ENCODE peak calls at places on chromosome 18, in five cellular contexts. One of them, this sample, is unnamed. For H3K4me1, the result is how much of the 10 kb centered on the place peaks cover.

GRCh38 chr18:13558132-13558531 is 168.2 kb downstream of the FAM210A start:
- DNase-seq in DND-41: peak
- DNase-seq in iPS DF 6.9: peak
- DNase-seq in heart right ventricle: peak
- DNase-seq in lung: no peak
- DNase-seq in this sample: no peak

GRCh38 chr18:53944721-53945120 is 279.7 kb downstream of the MBD2 start:
- DNase-seq in heart right ventricle: no peak
- DNase-seq in DND-41: peak
- DNase-seq in iPS DF 6.9: peak
- DNase-seq in lung: no peak
- DNase-seq in this sample: no peak

GRCh38 chr18:51621103-51621969 is 423.9 kb upstream of the MEX3C start:
- DNase-seq in lung: peak
- DNase-seq in DND-41: peak
- DNase-seq in heart right ventricle: peak
- DNase-seq in iPS DF 6.9: peak
- DNase-seq in this sample: peak

GRCh38 chr18:10015941-10016819 is 102.4 kb downstream of the VAPA start:
- DNase-seq in iPS DF 6.9: no peak
- DNase-seq in DND-41: peak
- DNase-seq in lung: no peak
- DNase-seq in heart right ventricle: no peak
- DNase-seq in this sample: no peak

GRCh38 chr18:33578371-33579146 is 540 bp downstream of the ASXL3 start:
- DNase-seq in DND-41: no peak
- DNase-seq in heart right ventricle: peak
- DNase-seq in iPS DF 6.9: no peak
- DNase-seq in lung: no peak
- DNase-seq in this sample: peak

GRCh38 chr18:77129150-77129551 is 3.4 kb downstream of the MBP start:
- DNase-seq in iPS DF 6.9: no peak
- DNase-seq in DND-41: no peak
- DNase-seq in heart right ventricle: no peak
- DNase-seq in lung: no peak
- DNase-seq in this sample: no peak

GRCh38 chr18:25621682-25622081 is 269.7 kb upstream of the ZNF521 start:
- DNase-seq in lung: no peak
- DNase-seq in heart right ventricle: no peak
- DNase-seq in DND-41: no peak
- DNase-seq in iPS DF 6.9: no peak
- DNase-seq in this sample: no peak

GRCh38 chr18:22713511-22713910 is 219.6 kb upstream of the RBBP8 start:
- DNase-seq in heart right ventricle: no peak
- DNase-seq in lung: no peak
- DNase-seq in DND-41: no peak
- DNase-seq in iPS DF 6.9: no peak
- DNase-seq in this sample: no peak

GRCh38 chr18:32424696-32425095 is 46.0 kb downstream of the GAREM1 start:
- DNase-seq in iPS DF 6.9: no peak
- DNase-seq in DND-41: no peak
- DNase-seq in heart right ventricle: no peak
- DNase-seq in lung: no peak
- DNase-seq in this sample: no peak

GRCh38 chr18:48312066-48312465 is 97.1 kb downstream of the ZBTB7C start:
- DNase-seq in lung: no peak
- DNase-seq in iPS DF 6.9: no peak
- DNase-seq in DND-41: no peak
- DNase-seq in heart right ventricle: no peak
- DNase-seq in this sample: no peak

GRCh38 chr18:75551071-75551470 is 123.6 kb upstream of the SMIM21 start:
- DNase-seq in DND-41: no peak
- DNase-seq in lung: peak
- DNase-seq in iPS DF 6.9: no peak
- DNase-seq in heart right ventricle: no peak
- DNase-seq in this sample: no peak

GRCh38 chr18:34990571-34990970 is 50.6 kb upstream of the MAPRE2 start:
- DNase-seq in iPS DF 6.9: no peak
- DNase-seq in heart right ventricle: no peak
- DNase-seq in lung: no peak
- DNase-seq in DND-41: no peak
- DNase-seq in this sample: no peak

GRCh38 chr18:76446746-76447267 is 48.2 kb downstream of the ZNF516 start:
- DNase-seq in heart right ventricle: no peak
- DNase-seq in lung: no peak
- DNase-seq in DND-41: no peak
- DNase-seq in iPS DF 6.9: no peak
- DNase-seq in this sample: no peak

GRCh38 chr18:56952026-56952425 is 194.9 kb upstream of the BOD1L2 start:
- DNase-seq in DND-41: no peak
- DNase-seq in lung: no peak
- DNase-seq in heart right ventricle: no peak
- DNase-seq in iPS DF 6.9: no peak
- DNase-seq in this sample: no peak

GRCh38 chr18:49865401-49865800 is 52.1 kb upstream of the ACAA2 start:
- DNase-seq in iPS DF 6.9: no peak
- DNase-seq in lung: no peak
- DNase-seq in heart right ventricle: peak
- DNase-seq in DND-41: no peak
- DNase-seq in this sample: peak

GRCh38 chr18:7575465-7576026 is 8.4 kb downstream of the PTPRM start:
- DNase-seq in heart right ventricle: no peak
- DNase-seq in iPS DF 6.9: no peak
- DNase-seq in lung: no peak
- DNase-seq in DND-41: no peak
- DNase-seq in this sample: no peak

GRCh38 chr18:48419268-48420022 is 10.3 kb upstream of the ZBTB7C start:
- DNase-seq in iPS DF 6.9: no peak
- DNase-seq in lung: no peak
- DNase-seq in DND-41: peak
- DNase-seq in heart right ventricle: no peak
- DNase-seq in this sample: no peak

GRCh38 chr18:22332590-22332989 is 85.1 kb downstream of the CTAGE1 start:
- DNase-seq in lung: no peak
- DNase-seq in DND-41: no peak
- DNase-seq in iPS DF 6.9: no peak
- DNase-seq in heart right ventricle: no peak
- DNase-seq in this sample: no peak

GRCh38 chr18:42821492-42821891 is 294.0 kb downstream of the RIT2 start:
- DNase-seq in iPS DF 6.9: no peak
- DNase-seq in lung: no peak
- DNase-seq in heart right ventricle: no peak
- DNase-seq in DND-41: no peak
- DNase-seq in this sample: no peak

GRCh38 chr18:73201940-73202339 is 334.2 kb upstream of the NETO1 start:
- DNase-seq in heart right ventricle: no peak
- DNase-seq in lung: no peak
- DNase-seq in DND-41: no peak
- DNase-seq in iPS DF 6.9: no peak
- DNase-seq in this sample: no peak

GRCh38 chr18:32470713-32471633 is at the start of gene GAREM1:
- DNase-seq in lung: peak
- DNase-seq in iPS DF 6.9: peak
- DNase-seq in DND-41: no peak
- DNase-seq in heart right ventricle: peak
- DNase-seq in this sample: peak

GRCh38 chr18:76495435-76496199 is 575 bp upstream of the ZNF516 start:
- DNase-seq in DND-41: no peak
- DNase-seq in lung: no peak
- DNase-seq in iPS DF 6.9: no peak
- DNase-seq in heart right ventricle: peak
- DNase-seq in this sample: peak

DNA sequence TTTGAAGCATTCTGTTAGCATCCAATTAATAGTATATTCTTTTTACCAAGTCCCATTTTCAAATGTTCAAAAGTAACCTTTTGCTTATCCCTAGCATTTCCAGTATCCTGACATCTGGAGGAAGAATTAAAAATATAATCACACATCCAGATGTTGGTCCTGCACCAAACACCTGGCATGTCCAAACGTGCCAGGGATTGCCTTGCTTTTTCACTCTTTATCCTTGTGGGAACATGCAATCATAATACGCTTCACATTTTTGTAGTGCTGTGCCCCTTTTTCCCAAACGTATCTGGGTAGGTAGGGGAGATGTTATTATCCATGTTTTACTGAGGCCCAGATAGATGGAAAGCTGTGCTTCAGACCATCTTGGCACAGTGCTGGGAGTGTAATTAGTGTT is 133.0 kb downstream of the TPGS2 start:
- DNase-seq in DND-41: no peak
- DNase-seq in lung: no peak
- DNase-seq in heart right ventricle: no peak
- DNase-seq in iPS DF 6.9: no peak
- DNase-seq in this sample: no peak
- H3K4me1 ChIP-seq in DND-41: under half
- H3K4me1 ChIP-seq in lung: under half
- H3K4me1 ChIP-seq in heart right ventricle: under half
- H3K4me1 ChIP-seq in iPS DF 6.9: under half
- H3K4me1 ChIP-seq in this sample: under half

GRCh38 chr18:12041561-12041960 is 52.1 kb upstream of the ANKRD62 start:
- DNase-seq in heart right ventricle: no peak
- DNase-seq in DND-41: no peak
- DNase-seq in lung: no peak
- DNase-seq in iPS DF 6.9: no peak
- DNase-seq in this sample: no peak

GRCh38 chr18:12035481-12035880 is 54.2 kb downstream of the IMPA2 start:
- DNase-seq in heart right ventricle: no peak
- DNase-seq in DND-41: no peak
- DNase-seq in iPS DF 6.9: no peak
- DNase-seq in lung: no peak
- DNase-seq in this sample: no peak

GRCh38 chr18:12038082-12038660 is 55.5 kb upstream of the ANKRD62 start:
- DNase-seq in iPS DF 6.9: no peak
- DNase-seq in heart right ventricle: peak
- DNase-seq in lung: no peak
- DNase-seq in DND-41: no peak
- DNase-seq in this sample: peak

GRCh38 chr18:12036201-12036751 is 55.0 kb downstream of the IMPA2 start:
- DNase-seq in heart right ventricle: no peak
- DNase-seq in DND-41: no peak
- DNase-seq in lung: no peak
- DNase-seq in iPS DF 6.9: no peak
- DNase-seq in this sample: peak

DNA sequence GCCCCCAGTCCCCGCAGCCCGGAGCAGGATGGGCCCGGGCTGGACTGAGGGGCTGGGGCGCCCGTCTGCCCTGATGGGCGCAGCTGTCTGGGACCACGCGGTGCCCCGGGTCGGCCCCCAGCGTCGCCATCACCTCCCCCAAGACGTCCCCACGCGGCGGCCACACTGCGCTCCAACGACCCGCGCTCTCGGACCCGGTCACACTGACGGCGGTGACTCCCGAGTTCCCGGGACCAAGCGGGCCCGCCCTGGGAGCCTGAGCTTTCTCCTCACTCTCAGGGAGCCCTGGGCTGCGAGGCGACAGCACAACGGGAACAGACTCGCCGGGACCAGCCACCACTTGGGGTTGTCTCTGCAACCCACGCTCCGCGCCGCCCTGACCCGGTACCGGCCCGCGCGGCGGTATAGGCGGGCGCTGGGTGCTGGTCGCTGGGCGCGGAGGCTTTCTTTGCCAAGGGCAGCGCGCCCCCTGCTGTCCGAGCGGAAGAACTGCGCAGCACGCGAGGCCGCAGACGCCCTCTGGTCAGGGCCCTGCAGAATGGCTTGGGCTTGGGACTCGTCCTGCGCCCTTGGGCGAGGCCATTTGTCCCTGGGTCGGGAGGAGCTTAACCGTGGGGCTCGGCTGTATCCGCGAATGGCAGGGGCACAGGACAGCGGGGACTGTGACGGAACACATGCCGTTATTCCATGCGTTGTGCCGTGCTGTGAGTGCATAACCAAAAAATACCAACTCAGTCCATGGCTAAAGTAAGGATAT is 54.8 kb upstream of the ANKRD62 start:
- DNase-seq in iPS DF 6.9: peak
- DNase-seq in heart right ventricle: peak
- DNase-seq in lung: peak
- DNase-seq in DND-41: peak
- DNase-seq in this sample: peak
- H3K27ac ChIP-seq in iPS DF 6.9: no peak
- H3K27ac ChIP-seq in heart right ventricle: peak
- H3K27ac ChIP-seq in lung: no peak
- H3K27ac ChIP-seq in DND-41: no peak
- H3K27ac ChIP-seq in this sample: no peak

DNA sequence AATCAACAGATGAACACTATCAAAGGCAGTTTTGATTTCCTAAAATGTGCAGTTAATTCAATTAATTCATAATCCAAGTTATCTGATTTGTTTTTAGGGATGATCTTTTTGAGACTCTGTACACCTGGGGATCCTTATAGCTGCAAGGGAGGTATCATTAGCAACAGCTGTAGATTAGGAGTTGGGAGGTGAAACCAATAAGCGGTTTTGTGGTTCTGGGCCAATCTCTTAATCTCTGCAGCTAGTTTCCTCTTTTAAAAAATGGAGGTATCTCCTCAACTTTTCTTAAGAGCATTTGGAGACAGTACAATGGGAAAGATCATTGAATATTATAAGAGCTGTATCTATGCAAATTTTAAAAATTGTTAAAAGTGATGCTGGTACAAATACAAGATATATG is 126.0 kb downstream of the MC4R start:
- DNase-seq in heart right ventricle: no peak
- DNase-seq in iPS DF 6.9: no peak
- DNase-seq in lung: no peak
- DNase-seq in DND-41: peak
- DNase-seq in this sample: no peak
- H3K4me1 ChIP-seq in heart right ventricle: under half
- H3K4me1 ChIP-seq in iPS DF 6.9: under half
- H3K4me1 ChIP-seq in lung: under half
- H3K4me1 ChIP-seq in DND-41: half or more
- H3K4me1 ChIP-seq in this sample: under half

GRCh38 chr18:8965398-8965797 is 137.1 kb upstream of the NDUFV2 start:
- DNase-seq in lung: no peak
- DNase-seq in heart right ventricle: no peak
- DNase-seq in iPS DF 6.9: no peak
- DNase-seq in DND-41: no peak
- DNase-seq in this sample: no peak

GRCh38 chr18:8969639-8970378 is 132.7 kb upstream of the NDUFV2 start:
- DNase-seq in heart right ventricle: no peak
- DNase-seq in iPS DF 6.9: no peak
- DNase-seq in lung: no peak
- DNase-seq in DND-41: no peak
- DNase-seq in this sample: no peak

GRCh38 chr18:8963876-8964275 is 138.6 kb upstream of the NDUFV2 start:
- DNase-seq in iPS DF 6.9: no peak
- DNase-seq in DND-41: no peak
- DNase-seq in lung: no peak
- DNase-seq in heart right ventricle: no peak
- DNase-seq in this sample: no peak

GRCh38 chr18:8967573-8967972 is 134.9 kb upstream of the NDUFV2 start:
- DNase-seq in DND-41: no peak
- DNase-seq in lung: no peak
- DNase-seq in heart right ventricle: no peak
- DNase-seq in iPS DF 6.9: no peak
- DNase-seq in this sample: no peak

DNA sequence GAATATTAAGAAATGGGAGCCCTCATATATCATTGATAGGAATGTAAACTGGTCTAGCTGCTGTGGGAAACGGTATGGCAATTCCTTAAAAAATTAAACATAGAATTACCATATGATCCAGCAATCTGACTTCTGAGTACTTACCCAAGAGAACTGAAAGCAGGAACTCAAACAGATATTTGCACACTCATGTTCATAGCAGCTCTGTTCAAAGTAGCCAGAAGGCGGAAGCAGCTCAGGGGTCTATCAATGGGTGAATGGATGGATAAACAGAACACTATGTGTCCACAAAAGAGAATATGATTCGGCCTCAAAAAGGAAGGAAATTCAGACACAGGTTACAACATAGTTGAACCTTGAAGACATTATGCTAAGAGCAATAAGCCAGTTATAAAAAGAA is 135.7 kb upstream of the NDUFV2 start:
- DNase-seq in DND-41: no peak
- DNase-seq in iPS DF 6.9: no peak
- DNase-seq in heart right ventricle: no peak
- DNase-seq in lung: no peak
- DNase-seq in this sample: no peak
- H3K27ac ChIP-seq in DND-41: no peak
- H3K27ac ChIP-seq in iPS DF 6.9: no peak
- H3K27ac ChIP-seq in heart right ventricle: no peak
- H3K27ac ChIP-seq in lung: no peak
- H3K27ac ChIP-seq in this sample: no peak

This sample was measured in pancreas.